ENCODE peak calls at places on chromosome 6, in ten cellular contexts. One of them, this sample, is unnamed.

GRCh38 chr6:72748759-72749158 is 126.9 kb downstream of the KCNQ5 start:
- DNase-seq in uterus: no peak
- DNase-seq in IMR-90: peak; percentile 84
- DNase-seq in NB4: peak; percentile 86
- DNase-seq in transverse colon: no peak
- DNase-seq in body of pancreas: no peak
- DNase-seq in heart left ventricle: no peak
- DNase-seq in erythroblast: no peak
- DNase-seq in HCT116: no peak
- DNase-seq in testis: no peak
- DNase-seq in this sample: peak; percentile 12

GRCh38 chr6:70709826-70710225 is 42.1 kb downstream of the SMAP1 start:
- DNase-seq in uterus: no peak
- DNase-seq in IMR-90: peak; percentile 90
- DNase-seq in NB4: peak; percentile 68
- DNase-seq in transverse colon: no peak
- DNase-seq in body of pancreas: no peak
- DNase-seq in heart left ventricle: no peak
- DNase-seq in erythroblast: no peak
- DNase-seq in HCT116: no peak
- DNase-seq in testis: no peak
- DNase-seq in this sample: peak; percentile 5

GRCh38 chr6:119273799-119274595 is 75.6 kb downstream of the MAN1A1 start:
- DNase-seq in uterus: no peak
- DNase-seq in IMR-90: peak; percentile 88
- DNase-seq in NB4: no peak
- DNase-seq in transverse colon: no peak
- DNase-seq in body of pancreas: peak; percentile 18
- DNase-seq in heart left ventricle: no peak
- DNase-seq in erythroblast: no peak
- DNase-seq in HCT116: no peak
- DNase-seq in testis: no peak
- DNase-seq in this sample: no peak

GRCh38 chr6:56688521-56688920 is 45.8 kb upstream of the DST start:
- DNase-seq in uterus: no peak
- DNase-seq in IMR-90: no peak
- DNase-seq in NB4: no peak
- DNase-seq in transverse colon: no peak
- DNase-seq in body of pancreas: no peak
- DNase-seq in heart left ventricle: no peak
- DNase-seq in erythroblast: no peak
- DNase-seq in HCT116: no peak
- DNase-seq in testis: no peak
- DNase-seq in this sample: no peak

GRCh38 chr6:145669627-145670034 is 65.7 kb downstream of the EPM2A start:
- DNase-seq in uterus: no peak
- DNase-seq in IMR-90: peak; percentile 86
- DNase-seq in NB4: no peak
- DNase-seq in transverse colon: no peak
- DNase-seq in body of pancreas: no peak
- DNase-seq in heart left ventricle: no peak
- DNase-seq in erythroblast: no peak
- DNase-seq in HCT116: no peak
- DNase-seq in testis: no peak
- DNase-seq in this sample: peak; percentile 1

GRCh38 chr6:27312146-27312949 is at the start of gene POM121L2:
- DNase-seq in uterus: no peak
- DNase-seq in IMR-90: peak; percentile 28
- DNase-seq in NB4: peak; percentile 84
- DNase-seq in transverse colon: peak; percentile 80
- DNase-seq in body of pancreas: peak; percentile 85
- DNase-seq in heart left ventricle: no peak
- DNase-seq in erythroblast: peak; percentile 49
- DNase-seq in HCT116: no peak
- DNase-seq in testis: peak; percentile 77
- DNase-seq in this sample: no peak

GRCh38 chr6:105459049-105459448 is 56.2 kb upstream of the PREP start:
- DNase-seq in uterus: no peak
- DNase-seq in IMR-90: no peak
- DNase-seq in NB4: no peak
- DNase-seq in transverse colon: no peak
- DNase-seq in body of pancreas: no peak
- DNase-seq in heart left ventricle: no peak
- DNase-seq in erythroblast: no peak
- DNase-seq in HCT116: no peak
- DNase-seq in testis: no peak
- DNase-seq in this sample: no peak

GRCh38 chr6:9408718-9409117 is 973.4 kb upstream of the SLC35B3 start:
- DNase-seq in uterus: no peak
- DNase-seq in IMR-90: peak; percentile 67
- DNase-seq in NB4: no peak
- DNase-seq in transverse colon: no peak
- DNase-seq in body of pancreas: no peak
- DNase-seq in heart left ventricle: no peak
- DNase-seq in erythroblast: no peak
- DNase-seq in HCT116: no peak
- DNase-seq in testis: no peak
- DNase-seq in this sample: no peak

DNA sequence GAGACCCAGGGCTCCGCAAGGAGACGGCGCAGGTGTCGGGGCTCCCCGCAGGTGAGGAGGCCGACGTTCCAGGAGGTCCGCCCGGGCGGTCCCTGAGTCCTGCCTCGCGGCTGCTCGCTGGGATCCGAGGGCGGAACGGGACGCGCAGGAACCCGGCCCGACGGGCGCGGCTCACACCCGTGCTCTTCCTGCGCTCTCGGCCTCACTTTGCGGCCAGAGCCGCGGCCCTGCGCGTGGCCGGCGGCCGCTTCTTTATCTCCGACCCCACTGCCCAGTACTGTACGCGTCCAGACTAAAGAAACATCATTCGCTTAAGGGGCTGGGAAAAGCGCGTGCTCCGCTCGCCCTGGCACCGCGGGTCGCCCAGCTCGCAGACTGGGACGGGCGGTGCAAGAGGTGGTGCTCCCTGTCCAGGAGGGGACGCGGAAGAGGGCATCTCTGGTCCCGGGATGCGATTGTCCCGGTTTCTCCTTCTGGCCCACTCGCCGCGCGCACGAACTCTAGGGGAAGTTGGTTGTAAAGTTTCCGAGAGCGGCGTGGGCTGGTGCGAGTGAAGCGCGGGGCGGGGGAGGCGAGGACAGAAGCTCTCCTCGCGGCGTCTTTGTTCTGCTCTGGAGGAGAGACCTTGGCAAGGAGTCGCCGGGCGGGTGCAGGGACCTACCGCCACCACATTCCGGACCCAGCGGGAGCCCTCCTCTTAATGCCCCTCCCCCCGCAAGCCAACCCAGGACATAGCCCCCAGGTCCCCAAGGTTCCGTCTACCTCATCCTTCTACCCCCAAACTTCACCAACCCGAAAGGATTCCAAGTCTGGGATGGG is 70.9 kb downstream of the SOX4 start:
- DNase-seq in uterus: peak; percentile 69
- DNase-seq in IMR-90: no peak
- DNase-seq in NB4: no peak
- DNase-seq in transverse colon: peak; percentile 20
- DNase-seq in body of pancreas: peak; percentile 21
- DNase-seq in heart left ventricle: peak; percentile 48
- DNase-seq in erythroblast: no peak
- DNase-seq in HCT116: no peak
- DNase-seq in testis: peak; percentile 62
- DNase-seq in this sample: peak; percentile 16
- TF ChIP-seq POLR2A in uterus: no peak
- TF ChIP-seq POLR2A in IMR-90: no peak
- TF ChIP-seq POLR2A in NB4: no peak
- TF ChIP-seq POLR2A in transverse colon: no peak
- TF ChIP-seq POLR2A in body of pancreas: no peak
- TF ChIP-seq POLR2A in heart left ventricle: no peak
- TF ChIP-seq POLR2A in erythroblast: no peak
- TF ChIP-seq POLR2A in HCT116: no peak
- TF ChIP-seq POLR2A in testis: no peak
- TF ChIP-seq POLR2A in this sample: no peak

DNA sequence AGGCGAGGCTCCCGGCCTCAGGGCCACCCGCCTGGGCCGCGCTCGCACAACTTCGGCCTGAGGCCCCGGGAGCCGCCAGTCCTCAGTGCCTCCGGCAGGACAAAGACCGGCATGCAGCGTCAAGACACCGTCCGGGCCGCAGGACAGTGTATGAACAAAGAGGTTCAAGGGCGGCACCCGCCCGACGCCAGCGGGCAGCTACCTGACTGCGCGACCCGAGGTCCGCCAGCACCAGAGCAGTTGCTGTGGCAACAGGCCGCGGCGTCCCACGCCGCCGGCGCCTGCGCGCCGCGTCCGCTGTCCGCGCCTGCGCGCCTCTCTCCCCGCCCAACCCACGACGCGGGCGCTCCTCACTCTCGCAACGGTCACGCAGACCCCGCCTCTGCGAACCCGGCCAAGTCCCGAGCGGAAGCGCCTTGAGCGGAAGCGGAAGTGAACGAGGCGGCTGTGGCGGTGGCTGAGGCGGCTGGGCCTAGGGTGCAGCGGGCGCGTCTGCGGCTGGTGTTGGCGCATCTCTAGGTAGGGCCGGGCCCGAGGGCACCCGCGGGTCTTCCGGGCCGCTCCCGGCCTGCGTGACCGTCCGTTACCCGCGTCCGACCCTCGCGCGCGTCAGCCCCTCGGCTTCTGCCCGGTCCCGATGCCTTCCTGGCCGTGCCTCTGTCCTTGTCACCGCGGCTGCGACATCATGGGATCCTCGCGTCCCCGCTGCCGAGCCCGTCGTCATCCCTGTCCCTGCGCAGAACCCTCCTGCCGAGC is at the start of gene FAM120B:
- DNase-seq in uterus: peak; percentile 96
- DNase-seq in IMR-90: peak; percentile 93
- DNase-seq in NB4: peak; percentile 98
- DNase-seq in transverse colon: peak; percentile 98
- DNase-seq in body of pancreas: peak; percentile 97
- DNase-seq in heart left ventricle: peak; percentile 97
- DNase-seq in erythroblast: peak; percentile 95
- DNase-seq in HCT116: peak; percentile 86
- DNase-seq in testis: peak; percentile 98
- DNase-seq in this sample: peak; percentile 91
- TF ChIP-seq POLR2A in uterus: peak; percentile 80
- TF ChIP-seq POLR2A in IMR-90: peak; percentile 91
- TF ChIP-seq POLR2A in NB4: peak; percentile 86
- TF ChIP-seq POLR2A in transverse colon: peak; percentile 93
- TF ChIP-seq POLR2A in body of pancreas: peak; percentile 90
- TF ChIP-seq POLR2A in heart left ventricle: peak; percentile 95
- TF ChIP-seq POLR2A in erythroblast: peak; percentile 96
- TF ChIP-seq POLR2A in HCT116: peak; percentile 65
- TF ChIP-seq POLR2A in testis: peak; percentile 39
- TF ChIP-seq POLR2A in this sample: peak; percentile 87

GRCh38 chr6:8066108-8066507 is 1.9 kb upstream of the BLOC1S5 start:
- DNase-seq in uterus: no peak
- DNase-seq in IMR-90: no peak
- DNase-seq in NB4: peak; percentile 13
- DNase-seq in transverse colon: no peak
- DNase-seq in body of pancreas: no peak
- DNase-seq in heart left ventricle: no peak
- DNase-seq in erythroblast: no peak
- DNase-seq in HCT116: no peak
- DNase-seq in testis: no peak
- DNase-seq in this sample: no peak

GRCh38 chr6:8063762-8064637 is at the start of gene BLOC1S5:
- DNase-seq in uterus: peak; percentile 97
- DNase-seq in IMR-90: peak; percentile 97
- DNase-seq in NB4: peak; percentile 99
- DNase-seq in transverse colon: peak; percentile 98
- DNase-seq in body of pancreas: peak; percentile 98
- DNase-seq in heart left ventricle: peak; percentile 97
- DNase-seq in erythroblast: peak; percentile 98
- DNase-seq in HCT116: peak; percentile 94
- DNase-seq in testis: peak; percentile 98
- DNase-seq in this sample: peak; percentile 71

GRCh38 chr6:8061736-8062135 is 2.5 kb downstream of the BLOC1S5 start:
- DNase-seq in uterus: no peak
- DNase-seq in IMR-90: no peak
- DNase-seq in NB4: no peak
- DNase-seq in transverse colon: no peak
- DNase-seq in body of pancreas: no peak
- DNase-seq in heart left ventricle: no peak
- DNase-seq in erythroblast: no peak
- DNase-seq in HCT116: no peak
- DNase-seq in testis: no peak
- DNase-seq in this sample: no peak

GRCh38 chr6:8065519-8065911 is 1.3 kb upstream of the BLOC1S5 start:
- DNase-seq in uterus: no peak
- DNase-seq in IMR-90: peak; percentile 49
- DNase-seq in NB4: no peak
- DNase-seq in transverse colon: no peak
- DNase-seq in body of pancreas: no peak
- DNase-seq in heart left ventricle: no peak
- DNase-seq in erythroblast: no peak
- DNase-seq in HCT116: no peak
- DNase-seq in testis: no peak
- DNase-seq in this sample: no peak

GRCh38 chr6:8064638-8065518 is 689 bp upstream of the BLOC1S5 start:
- DNase-seq in uterus: no peak
- DNase-seq in IMR-90: no peak
- DNase-seq in NB4: peak; percentile 12
- DNase-seq in transverse colon: no peak
- DNase-seq in body of pancreas: no peak
- DNase-seq in heart left ventricle: no peak
- DNase-seq in erythroblast: peak; percentile 43
- DNase-seq in HCT116: no peak
- DNase-seq in testis: no peak
- DNase-seq in this sample: no peak
- TF ChIP-seq POLR2A in uterus: no peak
- TF ChIP-seq POLR2A in IMR-90: no peak
- TF ChIP-seq POLR2A in NB4: no peak
- TF ChIP-seq POLR2A in transverse colon: no peak
- TF ChIP-seq POLR2A in body of pancreas: no peak
- TF ChIP-seq POLR2A in heart left ventricle: no peak
- TF ChIP-seq POLR2A in erythroblast: peak; percentile 31
- TF ChIP-seq POLR2A in HCT116: no peak
- TF ChIP-seq POLR2A in testis: no peak
- TF ChIP-seq POLR2A in this sample: no peak

DNA sequence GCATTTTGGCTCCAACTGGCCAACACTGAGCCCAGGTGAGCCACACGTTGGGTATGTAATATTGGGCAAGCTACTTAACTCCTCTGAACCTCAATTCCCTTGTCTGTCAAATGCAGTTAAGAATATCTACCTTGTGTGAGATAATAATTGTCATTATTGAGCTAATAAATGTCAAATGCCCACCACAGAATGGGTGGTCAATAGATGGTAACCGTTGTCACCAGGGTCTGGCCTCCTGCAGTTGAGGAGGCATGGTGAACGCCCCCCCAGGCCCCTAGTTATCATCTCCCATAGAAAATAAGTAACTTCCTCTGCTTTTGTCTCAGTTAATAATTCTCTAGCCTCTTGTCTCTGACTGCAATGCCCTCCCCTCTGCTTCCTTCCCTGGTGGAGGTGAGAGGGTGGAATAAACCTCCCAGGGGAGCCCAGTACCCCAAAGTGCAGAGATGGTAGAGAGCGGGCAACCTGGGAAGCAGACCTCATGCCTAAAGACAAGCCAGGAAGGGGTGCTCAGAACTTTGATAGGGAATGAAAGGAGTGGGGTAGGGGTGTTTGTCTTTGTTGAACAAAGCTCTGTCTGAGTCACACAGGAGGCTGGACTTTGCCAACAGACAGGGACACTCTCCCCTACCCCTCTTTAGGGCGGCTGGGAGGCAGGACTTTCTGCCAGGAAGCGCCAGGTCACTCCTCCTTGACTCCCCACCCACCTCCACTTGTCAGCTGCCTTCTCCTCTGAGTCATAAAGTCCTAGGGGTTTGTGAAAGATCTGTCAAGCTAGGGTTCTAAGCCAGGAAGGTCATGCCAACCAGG is 1.3 kb upstream of the UNC5CL start:
- DNase-seq in uterus: no peak
- DNase-seq in IMR-90: no peak
- DNase-seq in NB4: peak; percentile 52
- DNase-seq in transverse colon: peak; percentile 66
- DNase-seq in body of pancreas: peak; percentile 89
- DNase-seq in heart left ventricle: no peak
- DNase-seq in erythroblast: peak; percentile 54
- DNase-seq in HCT116: no peak
- DNase-seq in testis: no peak
- DNase-seq in this sample: peak; percentile 60
- TF ChIP-seq POLR2A in uterus: no peak
- TF ChIP-seq POLR2A in IMR-90: no peak
- TF ChIP-seq POLR2A in NB4: no peak
- TF ChIP-seq POLR2A in transverse colon: no peak
- TF ChIP-seq POLR2A in body of pancreas: no peak
- TF ChIP-seq POLR2A in heart left ventricle: no peak
- TF ChIP-seq POLR2A in erythroblast: no peak
- TF ChIP-seq POLR2A in HCT116: no peak
- TF ChIP-seq POLR2A in testis: no peak
- TF ChIP-seq POLR2A in this sample: no peak